ENCODE peak calls at places on chromosomes 4 and X, in four cellular contexts. One of them, this sample, is unnamed. For H3K4me1, the result is how much of the 10 kb centered on the place peaks cover.

GRCh38 chr4:73847507-73848182 is 5.5 kb upstream of the PF4V1 start:
- DNase-seq in H1: no peak
- DNase-seq in H9: no peak
- DNase-seq in IMR-90: no peak
- DNase-seq in this sample: no peak

GRCh38 chr4:18042012-18042411 is 20.5 kb upstream of the LCORL start:
- DNase-seq in H1: no peak
- DNase-seq in H9: no peak
- DNase-seq in IMR-90: no peak
- DNase-seq in this sample: no peak

GRCh38 chr4:99708551-99708950 is 50.9 kb upstream of the C4orf54 start:
- DNase-seq in IMR-90: no peak
- DNase-seq in H9: no peak
- DNase-seq in H1: no peak
- DNase-seq in this sample: no peak

GRCh38 chr4:178333355-178333754 is 891.1 kb upstream of the AGA start:
- DNase-seq in H1: no peak
- DNase-seq in H9: no peak
- DNase-seq in IMR-90: no peak
- DNase-seq in this sample: no peak

GRCh38 chr4:112147697-112148096 is 2.4 kb downstream of the FAM241A start:
- DNase-seq in H1: no peak
- DNase-seq in H9: no peak
- DNase-seq in IMR-90: no peak
- DNase-seq in this sample: no peak

GRCh38 chrX:143768976-143769375 is 48.4 kb upstream of the SPANXN2 start:
- DNase-seq in IMR-90: no peak
- DNase-seq in H9: no peak
- DNase-seq in H1: no peak
- DNase-seq in this sample: no peak

GRCh38 chrX:151870603-151871002 is 42.1 kb upstream of the MAGEA4 start:
- DNase-seq in H1: no peak
- DNase-seq in IMR-90: peak
- DNase-seq in H9: no peak
- DNase-seq in this sample: peak

GRCh38 chr4:141636077-141636770 is at the start of gene IL15:
- DNase-seq in H9: peak
- DNase-seq in IMR-90: peak
- DNase-seq in H1: peak
- DNase-seq in this sample: peak

GRCh38 chr4:7244766-7245320 is 52.5 kb downstream of the SORCS2 start:
- DNase-seq in IMR-90: no peak
- DNase-seq in H9: no peak
- DNase-seq in H1: no peak
- DNase-seq in this sample: no peak

GRCh38 chr4:6123116-6123515 is 77.2 kb downstream of the JAKMIP1 start:
- DNase-seq in H9: no peak
- DNase-seq in IMR-90: no peak
- DNase-seq in H1: no peak
- DNase-seq in this sample: no peak
- H4K8ac ChIP-seq in H9: no peak
- H4K8ac ChIP-seq in IMR-90: no peak
- H4K8ac ChIP-seq in H1: no peak
- H4K8ac ChIP-seq in this sample: no peak

GRCh38 chrX:132488092-132488749 is 617 bp downstream of the MBNL3 start:
- DNase-seq in H1: no peak
- DNase-seq in H9: no peak
- DNase-seq in IMR-90: peak
- DNase-seq in this sample: peak
- H3K4me1 ChIP-seq in H1: under half
- H3K4me1 ChIP-seq in H9: under half
- H3K4me1 ChIP-seq in IMR-90: under half
- H3K4me1 ChIP-seq in this sample: under half

GRCh38 chrX:15500497-15500966 is at the start of gene BMX:
- DNase-seq in IMR-90: no peak
- DNase-seq in H1: no peak
- DNase-seq in H9: no peak
- DNase-seq in this sample: no peak
- H3K56ac ChIP-seq in IMR-90: no peak
- H3K56ac ChIP-seq in H1: no peak
- H3K56ac ChIP-seq in H9: no peak
- H3K56ac ChIP-seq in this sample: no peak

GRCh38 chr4:152278505-152279301 is 257.2 kb downstream of the FBXW7 start:
- DNase-seq in IMR-90: no peak
- DNase-seq in H1: no peak
- DNase-seq in H9: peak
- DNase-seq in this sample: peak
- H4K8ac ChIP-seq in IMR-90: no peak
- H4K8ac ChIP-seq in H1: no peak
- H4K8ac ChIP-seq in H9: no peak
- H4K8ac ChIP-seq in this sample: no peak

DNA sequence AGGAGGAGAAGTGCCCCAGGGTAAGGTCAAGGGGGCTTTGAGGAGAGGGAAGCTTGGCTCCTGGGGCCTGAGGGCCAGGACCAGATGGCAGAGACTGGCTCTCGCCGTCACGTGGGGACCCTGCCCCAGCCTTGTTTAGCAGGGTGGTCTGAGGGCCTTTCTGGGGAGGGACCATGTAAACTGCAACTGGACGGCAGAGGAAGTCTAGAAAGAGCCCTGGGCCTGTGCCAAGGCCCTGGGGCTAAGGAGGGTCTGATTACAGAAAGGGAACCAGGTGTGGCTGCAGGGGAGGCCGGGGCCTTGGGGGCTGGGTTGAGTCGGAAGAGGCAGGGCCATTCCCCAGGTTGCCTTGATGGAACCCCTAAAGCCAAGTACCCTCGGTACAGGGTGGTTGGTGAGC is 1.8 kb upstream of the HGFAC start:
- DNase-seq in IMR-90: no peak
- DNase-seq in H9: no peak
- DNase-seq in H1: no peak
- DNase-seq in this sample: no peak
- H3K4me1 ChIP-seq in IMR-90: under half
- H3K4me1 ChIP-seq in H9: under half
- H3K4me1 ChIP-seq in H1: under half
- H3K4me1 ChIP-seq in this sample: under half

DNA sequence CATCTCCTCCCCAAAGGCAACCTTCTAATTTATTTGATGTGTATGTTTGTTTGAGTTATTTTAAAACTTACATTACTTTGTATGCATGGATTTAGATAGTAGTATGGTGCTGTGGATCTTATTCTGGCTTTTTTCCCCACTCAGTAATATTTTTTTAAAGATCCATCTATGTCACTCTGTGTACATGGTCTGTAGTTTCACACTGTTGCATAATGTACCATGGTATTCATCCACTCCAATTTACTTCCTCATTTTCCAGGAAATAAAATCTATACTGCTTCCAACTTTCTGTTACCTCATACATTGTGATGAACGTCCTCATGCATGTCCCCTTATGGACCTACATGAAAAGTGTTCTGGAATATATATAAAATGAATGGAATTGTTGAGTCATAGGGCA is 17.6 kb downstream of the ARMCX2 start:
- DNase-seq in IMR-90: no peak
- DNase-seq in H9: no peak
- DNase-seq in H1: no peak
- DNase-seq in this sample: no peak
- H3K56ac ChIP-seq in IMR-90: no peak
- H3K56ac ChIP-seq in H9: no peak
- H3K56ac ChIP-seq in H1: no peak
- H3K56ac ChIP-seq in this sample: no peak

GRCh38 chrX:119236599-119237525 is 777 bp downstream of the PGRMC1 start:
- DNase-seq in H9: no peak
- DNase-seq in IMR-90: peak
- DNase-seq in H1: peak
- DNase-seq in this sample: peak

GRCh38 chrX:119237526-119238035 is 1.5 kb downstream of the PGRMC1 start:
- DNase-seq in IMR-90: no peak
- DNase-seq in H1: no peak
- DNase-seq in H9: no peak
- DNase-seq in this sample: peak

GRCh38 chrX:119238557-119238956 is 2.5 kb downstream of the PGRMC1 start:
- DNase-seq in H9: no peak
- DNase-seq in IMR-90: peak
- DNase-seq in H1: no peak
- DNase-seq in this sample: no peak

GRCh38 chrX:119235872-119236598 is at the start of gene PGRMC1:
- DNase-seq in IMR-90: peak
- DNase-seq in H9: peak
- DNase-seq in H1: peak
- DNase-seq in this sample: peak

GRCh38 chrX:119234931-119235555 is 1.0 kb upstream of the PGRMC1 start:
- DNase-seq in IMR-90: no peak
- DNase-seq in H9: peak
- DNase-seq in H1: no peak
- DNase-seq in this sample: peak
- H4K8ac ChIP-seq in IMR-90: no peak
- H4K8ac ChIP-seq in H9: no peak
- H4K8ac ChIP-seq in H1: no peak
- H4K8ac ChIP-seq in this sample: no peak

DNA sequence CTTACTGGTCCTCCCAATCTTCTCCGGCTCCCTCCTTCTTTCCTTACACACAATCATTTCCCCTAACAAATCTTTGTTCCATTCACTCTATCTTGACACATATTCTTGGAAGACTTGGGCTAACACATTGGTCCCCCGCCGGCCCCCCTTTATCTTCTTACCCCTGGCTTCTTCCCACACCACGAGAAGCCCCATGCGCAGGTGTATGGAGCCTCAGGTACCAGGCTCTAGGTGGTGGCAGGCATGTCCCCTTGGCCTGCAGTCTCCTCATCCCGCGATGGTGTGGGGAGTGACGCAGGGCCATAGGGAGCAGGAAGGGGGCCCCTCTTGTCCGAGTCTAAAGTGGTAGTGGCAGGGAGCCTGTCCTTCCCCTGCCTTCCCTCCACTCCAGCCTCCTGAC is 49.9 kb downstream of the DIPK2B start:
- DNase-seq in IMR-90: no peak
- DNase-seq in H1: no peak
- DNase-seq in H9: no peak
- DNase-seq in this sample: no peak
- H3K4me1 ChIP-seq in IMR-90: under half
- H3K4me1 ChIP-seq in H1: under half
- H3K4me1 ChIP-seq in H9: under half
- H3K4me1 ChIP-seq in this sample: under half

This sample was measured in mesendoderm.